ENCODE peak calls at places on chromosomes 13 and 19, in four cellular contexts. One of them, this sample, is unnamed. For H3K4me1, the result is how much of the 10 kb centered on the place peaks cover.

GRCh38 chr19:18940791-18941627 is at the start of gene HOMER3:
- DNase-seq in fibroblast of lung: peak
- DNase-seq in CD4-positive, CD25-positive, alpha-beta regulatory T cell: peak
- DNase-seq in heart right ventricle: peak
- DNase-seq in this sample: peak

GRCh38 chr19:47226426-47227346 is 4.3 kb downstream of the BBC3 start:
- DNase-seq in fibroblast of lung: peak
- DNase-seq in CD4-positive, CD25-positive, alpha-beta regulatory T cell: peak
- DNase-seq in heart right ventricle: peak
- DNase-seq in this sample: peak

GRCh38 chr13:73702419-73703071 is 431.7 kb downstream of the KLF12 start:
- DNase-seq in fibroblast of lung: peak
- DNase-seq in CD4-positive, CD25-positive, alpha-beta regulatory T cell: peak
- DNase-seq in heart right ventricle: no peak
- DNase-seq in this sample: no peak

GRCh38 chr13:20141238-20142018 is 19.4 kb downstream of the GJA3 start:
- DNase-seq in fibroblast of lung: no peak
- DNase-seq in CD4-positive, CD25-positive, alpha-beta regulatory T cell: no peak
- DNase-seq in heart right ventricle: peak
- DNase-seq in this sample: no peak

GRCh38 chr13:106568225-106569003 is 477 bp upstream of the ARGLU1 start:
- DNase-seq in fibroblast of lung: no peak
- DNase-seq in CD4-positive, CD25-positive, alpha-beta regulatory T cell: no peak
- DNase-seq in heart right ventricle: no peak
- DNase-seq in this sample: no peak

GRCh38 chr13:86907116-86907515 is 764.1 kb upstream of the SLITRK5 start:
- DNase-seq in fibroblast of lung: peak
- DNase-seq in CD4-positive, CD25-positive, alpha-beta regulatory T cell: no peak
- DNase-seq in heart right ventricle: no peak
- DNase-seq in this sample: no peak

GRCh38 chr19:1492474-1493006 is 1.6 kb downstream of the REEP6 start:
- DNase-seq in fibroblast of lung: peak
- DNase-seq in CD4-positive, CD25-positive, alpha-beta regulatory T cell: no peak
- DNase-seq in heart right ventricle: no peak
- DNase-seq in this sample: no peak

GRCh38 chr19:35065574-35065973 is 24.1 kb downstream of the HPN start:
- DNase-seq in fibroblast of lung: no peak
- DNase-seq in CD4-positive, CD25-positive, alpha-beta regulatory T cell: no peak
- DNase-seq in heart right ventricle: no peak
- DNase-seq in this sample: no peak

GRCh38 chr13:109156181-109156935 is 526.9 kb downstream of the MYO16 start:
- DNase-seq in fibroblast of lung: peak
- DNase-seq in CD4-positive, CD25-positive, alpha-beta regulatory T cell: no peak
- DNase-seq in heart right ventricle: peak
- DNase-seq in this sample: no peak

GRCh38 chr19:18118420-18119242 is 21.1 kb downstream of the MAST3 start:
- DNase-seq in fibroblast of lung: peak
- DNase-seq in CD4-positive, CD25-positive, alpha-beta regulatory T cell: no peak
- DNase-seq in heart right ventricle: no peak
- DNase-seq in this sample: no peak

GRCh38 chr13:106911602-106912001 is 343.7 kb upstream of the ARGLU1 start:
- DNase-seq in fibroblast of lung: no peak
- DNase-seq in CD4-positive, CD25-positive, alpha-beta regulatory T cell: no peak
- DNase-seq in heart right ventricle: no peak
- DNase-seq in this sample: no peak

GRCh38 chr13:108214511-108215383 is 589 bp downstream of the LIG4 start:
- DNase-seq in fibroblast of lung: no peak
- DNase-seq in CD4-positive, CD25-positive, alpha-beta regulatory T cell: peak
- DNase-seq in heart right ventricle: peak
- DNase-seq in this sample: peak

GRCh38 chr13:98442391-98443230 is 134.3 kb downstream of the STK24 start:
- DNase-seq in fibroblast of lung: no peak
- DNase-seq in CD4-positive, CD25-positive, alpha-beta regulatory T cell: no peak
- DNase-seq in heart right ventricle: no peak
- DNase-seq in this sample: no peak

GRCh38 chr19:13585512-13585911 is 79.2 kb upstream of the CACNA1A start:
- DNase-seq in fibroblast of lung: no peak
- DNase-seq in CD4-positive, CD25-positive, alpha-beta regulatory T cell: no peak
- DNase-seq in heart right ventricle: no peak
- DNase-seq in this sample: no peak

GRCh38 chr19:7759156-7759555 is 3.9 kb upstream of the CLEC4M start:
- DNase-seq in fibroblast of lung: no peak
- DNase-seq in CD4-positive, CD25-positive, alpha-beta regulatory T cell: no peak
- DNase-seq in heart right ventricle: no peak
- DNase-seq in this sample: no peak

GRCh38 chr19:29105629-29106352 is 107.2 kb downstream of the UQCRFS1 start:
- DNase-seq in fibroblast of lung: no peak
- DNase-seq in CD4-positive, CD25-positive, alpha-beta regulatory T cell: no peak
- DNase-seq in heart right ventricle: no peak
- DNase-seq in this sample: no peak

GRCh38 chr13:23567792-23568480 is 2.3 kb upstream of the TNFRSF19 start:
- DNase-seq in fibroblast of lung: peak
- DNase-seq in CD4-positive, CD25-positive, alpha-beta regulatory T cell: no peak
- DNase-seq in heart right ventricle: no peak
- DNase-seq in this sample: no peak

GRCh38 chr13:110812111-110812868 is 98.8 kb downstream of the ING1 start:
- DNase-seq in fibroblast of lung: peak
- DNase-seq in CD4-positive, CD25-positive, alpha-beta regulatory T cell: no peak
- DNase-seq in heart right ventricle: no peak
- DNase-seq in this sample: no peak

GRCh38 chr13:75910591-75910990 is 274.5 kb downstream of the LMO7 start:
- DNase-seq in fibroblast of lung: no peak
- DNase-seq in CD4-positive, CD25-positive, alpha-beta regulatory T cell: no peak
- DNase-seq in heart right ventricle: no peak
- DNase-seq in this sample: no peak

GRCh38 chr19:46546194-46546896 is 50.7 kb upstream of the PNMA8B start:
- DNase-seq in fibroblast of lung: peak
- DNase-seq in CD4-positive, CD25-positive, alpha-beta regulatory T cell: peak
- DNase-seq in heart right ventricle: no peak
- DNase-seq in this sample: no peak

GRCh38 chr13:33927315-33927714 is 109.4 kb downstream of the RFC3 start:
- DNase-seq in fibroblast of lung: peak
- DNase-seq in CD4-positive, CD25-positive, alpha-beta regulatory T cell: no peak
- DNase-seq in heart right ventricle: no peak
- DNase-seq in this sample: no peak

GRCh38 chr19:18669524-18669817 is 14.0 kb upstream of the CRTC1 start:
- DNase-seq in fibroblast of lung: peak
- DNase-seq in CD4-positive, CD25-positive, alpha-beta regulatory T cell: no peak
- DNase-seq in heart right ventricle: no peak
- DNase-seq in this sample: no peak

GRCh38 chr19:1243768-1244692 is 2.5 kb downstream of the ATP5F1D start:
- DNase-seq in fibroblast of lung: peak
- DNase-seq in CD4-positive, CD25-positive, alpha-beta regulatory T cell: peak
- DNase-seq in heart right ventricle: peak
- DNase-seq in this sample: peak

GRCh38 chr13:44759723-44760360 is 183.7 kb upstream of the TSC22D1 start:
- DNase-seq in fibroblast of lung: peak
- DNase-seq in CD4-positive, CD25-positive, alpha-beta regulatory T cell: no peak
- DNase-seq in heart right ventricle: no peak
- DNase-seq in this sample: no peak

GRCh38 chr13:27745301-27745700 is 47.0 kb upstream of the GSX1 start:
- DNase-seq in fibroblast of lung: no peak
- DNase-seq in CD4-positive, CD25-positive, alpha-beta regulatory T cell: no peak
- DNase-seq in heart right ventricle: no peak
- DNase-seq in this sample: no peak

GRCh38 chr13:48827709-48828108 is 148.0 kb upstream of the FNDC3A start:
- DNase-seq in fibroblast of lung: no peak
- DNase-seq in CD4-positive, CD25-positive, alpha-beta regulatory T cell: no peak
- DNase-seq in heart right ventricle: no peak
- DNase-seq in this sample: no peak

GRCh38 chr13:38763446-38764381 is 76.8 kb downstream of the FREM2 start:
- DNase-seq in fibroblast of lung: peak
- DNase-seq in CD4-positive, CD25-positive, alpha-beta regulatory T cell: peak
- DNase-seq in heart right ventricle: no peak
- DNase-seq in this sample: no peak

GRCh38 chr13:101556676-101557121 is 104.2 kb downstream of the ITGBL1 start:
- DNase-seq in fibroblast of lung: no peak
- DNase-seq in CD4-positive, CD25-positive, alpha-beta regulatory T cell: no peak
- DNase-seq in heart right ventricle: no peak
- DNase-seq in this sample: peak

GRCh38 chr19:42441047-42441440 is 1.7 kb downstream of the CXCL17 start:
- DNase-seq in fibroblast of lung: no peak
- DNase-seq in CD4-positive, CD25-positive, alpha-beta regulatory T cell: no peak
- DNase-seq in heart right ventricle: no peak
- DNase-seq in this sample: no peak

GRCh38 chr19:2512523-2513431 is 36.9 kb downstream of the GADD45B start:
- DNase-seq in fibroblast of lung: no peak
- DNase-seq in CD4-positive, CD25-positive, alpha-beta regulatory T cell: no peak
- DNase-seq in heart right ventricle: no peak
- DNase-seq in this sample: peak

GRCh38 chr19:2519482-2519881 is 43.6 kb downstream of the GADD45B start:
- DNase-seq in fibroblast of lung: no peak
- DNase-seq in CD4-positive, CD25-positive, alpha-beta regulatory T cell: no peak
- DNase-seq in heart right ventricle: no peak
- DNase-seq in this sample: no peak

GRCh38 chr19:2514981-2515518 is 39.1 kb downstream of the GADD45B start:
- DNase-seq in fibroblast of lung: no peak
- DNase-seq in CD4-positive, CD25-positive, alpha-beta regulatory T cell: no peak
- DNase-seq in heart right ventricle: no peak
- DNase-seq in this sample: peak

GRCh38 chr19:2516727-2517126 is 40.8 kb downstream of the GADD45B start:
- DNase-seq in fibroblast of lung: no peak
- DNase-seq in CD4-positive, CD25-positive, alpha-beta regulatory T cell: no peak
- DNase-seq in heart right ventricle: no peak
- DNase-seq in this sample: peak

DNA sequence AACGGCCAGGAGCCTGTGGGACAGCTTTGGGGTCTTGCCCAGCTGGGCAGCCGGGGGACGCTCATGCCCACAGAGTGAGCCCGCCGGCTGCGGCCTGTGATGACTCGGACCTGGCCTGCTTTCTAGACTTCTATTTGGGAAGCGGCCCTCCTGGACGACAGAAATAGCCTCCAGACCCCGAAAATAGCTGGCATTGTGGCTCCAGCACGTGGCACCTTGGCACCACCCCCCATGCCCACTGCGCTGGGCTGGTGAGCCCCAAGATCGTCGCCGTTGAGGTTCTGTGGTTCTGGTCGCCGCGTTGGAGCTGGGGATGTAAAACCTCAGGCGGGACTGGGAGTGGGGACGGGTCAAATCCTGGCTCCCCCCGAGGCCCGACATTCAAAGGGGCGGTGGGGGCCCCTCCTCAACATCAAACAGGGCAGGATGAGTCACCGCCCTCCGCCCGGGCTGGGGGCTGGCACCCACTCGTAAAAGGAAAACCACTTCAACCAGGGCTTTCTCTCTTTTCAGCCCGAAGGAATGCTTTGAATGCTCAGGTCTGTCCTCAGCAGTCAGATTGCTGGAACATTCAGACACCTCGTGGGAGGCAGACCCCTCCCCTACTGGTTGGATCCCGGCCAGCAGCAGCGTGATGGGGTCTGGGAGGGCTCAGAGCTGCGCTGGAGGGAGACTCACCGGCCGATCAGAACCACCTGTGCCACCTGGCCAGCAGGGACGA is 42.1 kb downstream of the GADD45B start:
- DNase-seq in fibroblast of lung: peak
- DNase-seq in CD4-positive, CD25-positive, alpha-beta regulatory T cell: no peak
- DNase-seq in heart right ventricle: no peak
- DNase-seq in this sample: peak
- H3K27ac ChIP-seq in fibroblast of lung: no peak
- H3K27ac ChIP-seq in CD4-positive, CD25-positive, alpha-beta regulatory T cell: no peak
- H3K27ac ChIP-seq in heart right ventricle: no peak
- H3K27ac ChIP-seq in this sample: no peak

DNA sequence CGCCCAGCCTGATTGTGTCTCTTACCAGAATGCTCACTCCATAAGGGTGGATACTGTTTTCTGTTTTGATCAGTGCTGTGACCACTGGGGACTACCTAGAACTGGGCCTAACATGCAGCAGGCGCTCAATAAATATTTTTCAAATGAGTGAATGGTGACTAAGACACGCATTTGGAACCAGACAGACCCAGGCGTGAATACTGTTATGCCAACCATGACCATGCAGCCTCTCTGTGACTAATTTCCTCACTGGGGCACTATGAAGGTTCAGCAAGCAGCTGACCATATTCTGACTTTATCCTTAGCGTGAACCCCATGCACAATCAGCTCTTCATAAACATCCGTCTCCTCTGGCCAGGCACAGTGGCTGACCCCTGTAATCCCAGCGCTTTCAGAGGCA is 13.0 kb upstream of the SPC24 start:
- DNase-seq in fibroblast of lung: peak
- DNase-seq in CD4-positive, CD25-positive, alpha-beta regulatory T cell: no peak
- DNase-seq in heart right ventricle: no peak
- DNase-seq in this sample: no peak
- H3K4me1 ChIP-seq in fibroblast of lung: half or more
- H3K4me1 ChIP-seq in CD4-positive, CD25-positive, alpha-beta regulatory T cell: under half
- H3K4me1 ChIP-seq in heart right ventricle: under half
- H3K4me1 ChIP-seq in this sample: under half

GRCh38 chr19:40279761-40280607 is 5.2 kb downstream of the AKT2 start:
- DNase-seq in fibroblast of lung: no peak
- DNase-seq in CD4-positive, CD25-positive, alpha-beta regulatory T cell: no peak
- DNase-seq in heart right ventricle: no peak
- DNase-seq in this sample: no peak

GRCh38 chr19:40280608-40281221 is 4.4 kb downstream of the AKT2 start:
- DNase-seq in fibroblast of lung: no peak
- DNase-seq in CD4-positive, CD25-positive, alpha-beta regulatory T cell: no peak
- DNase-seq in heart right ventricle: no peak
- DNase-seq in this sample: no peak

GRCh38 chr19:40277356-40277755 is 7.8 kb downstream of the AKT2 start:
- DNase-seq in fibroblast of lung: no peak
- DNase-seq in CD4-positive, CD25-positive, alpha-beta regulatory T cell: no peak
- DNase-seq in heart right ventricle: no peak
- DNase-seq in this sample: peak

GRCh38 chr19:40278361-40279045 is 6.6 kb downstream of the AKT2 start:
- DNase-seq in fibroblast of lung: no peak
- DNase-seq in CD4-positive, CD25-positive, alpha-beta regulatory T cell: no peak
- DNase-seq in heart right ventricle: no peak
- DNase-seq in this sample: no peak

GRCh38 chr19:40279120-40279551 is 6.0 kb downstream of the AKT2 start:
- DNase-seq in fibroblast of lung: peak
- DNase-seq in CD4-positive, CD25-positive, alpha-beta regulatory T cell: no peak
- DNase-seq in heart right ventricle: peak
- DNase-seq in this sample: peak
- H3K4me3 ChIP-seq in fibroblast of lung: no peak
- H3K4me3 ChIP-seq in CD4-positive, CD25-positive, alpha-beta regulatory T cell: no peak
- H3K4me3 ChIP-seq in heart right ventricle: peak
- H3K4me3 ChIP-seq in this sample: no peak

DNA sequence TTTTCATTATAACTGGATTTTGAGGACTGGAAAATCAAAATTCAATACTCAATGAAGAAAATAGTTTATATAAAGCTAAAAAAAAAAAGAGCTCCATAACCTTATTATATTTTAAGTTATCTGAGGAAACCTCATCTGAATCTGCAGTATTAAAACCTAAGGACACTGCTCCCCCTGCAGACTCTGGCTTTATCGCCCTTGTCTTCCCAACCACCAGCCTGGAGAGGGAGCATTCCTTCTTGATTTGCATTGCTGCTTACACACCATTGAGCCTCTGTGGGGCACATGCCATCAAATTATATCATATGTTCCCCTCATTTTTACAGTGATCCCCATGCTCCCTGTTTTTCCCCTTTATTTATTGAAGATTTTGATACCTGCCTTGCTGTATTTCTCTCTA is 871.4 kb upstream of the GPC6 start:
- DNase-seq in fibroblast of lung: peak
- DNase-seq in CD4-positive, CD25-positive, alpha-beta regulatory T cell: no peak
- DNase-seq in heart right ventricle: no peak
- DNase-seq in this sample: no peak
- H3K27ac ChIP-seq in fibroblast of lung: no peak
- H3K27ac ChIP-seq in CD4-positive, CD25-positive, alpha-beta regulatory T cell: no peak
- H3K27ac ChIP-seq in heart right ventricle: no peak
- H3K27ac ChIP-seq in this sample: no peak

GRCh38 chr13:59514316-59514715 is 649.4 kb downstream of the DIAPH3 start:
- DNase-seq in fibroblast of lung: no peak
- DNase-seq in CD4-positive, CD25-positive, alpha-beta regulatory T cell: no peak
- DNase-seq in heart right ventricle: no peak
- DNase-seq in this sample: no peak
- H3K4me1 ChIP-seq in fibroblast of lung: under half
- H3K4me1 ChIP-seq in CD4-positive, CD25-positive, alpha-beta regulatory T cell: under half
- H3K4me1 ChIP-seq in heart right ventricle: under half
- H3K4me1 ChIP-seq in this sample: under half

This sample was measured in right cardiac atrium.